ENCODE peak calls at places on chromosomes 6 and 20, in ten cellular contexts. One of them, this sample, is unnamed. For H3K4me1, the result is how much of the 10 kb centered on the place peaks cover.

GRCh38 chr6:82870582-82871172 is 195.0 kb downstream of the UBE3D start:
- DNase-seq in IMR-90: no peak
- DNase-seq in pancreas: no peak
- DNase-seq in PC-3: peak
- DNase-seq in heart right ventricle: no peak
- DNase-seq in SJCRH30: no peak
- DNase-seq in lower lobe of right lung: no peak
- DNase-seq in GM23248: no peak
- DNase-seq in endothelial cell of umbilical vein: no peak
- DNase-seq in PC-9: no peak
- DNase-seq in this sample: no peak

GRCh38 chr6:161394437-161394836 is 120.6 kb upstream of the AGPAT4 start:
- DNase-seq in IMR-90: no peak
- DNase-seq in pancreas: no peak
- DNase-seq in PC-3: no peak
- DNase-seq in heart right ventricle: no peak
- DNase-seq in SJCRH30: no peak
- DNase-seq in lower lobe of right lung: no peak
- DNase-seq in GM23248: no peak
- DNase-seq in endothelial cell of umbilical vein: no peak
- DNase-seq in PC-9: no peak
- DNase-seq in this sample: no peak

GRCh38 chr6:41462980-41463930 is 82.9 kb upstream of the FOXP4 start:
- DNase-seq in IMR-90: peak
- DNase-seq in pancreas: no peak
- DNase-seq in PC-3: peak
- DNase-seq in heart right ventricle: peak
- DNase-seq in SJCRH30: peak
- DNase-seq in lower lobe of right lung: peak
- DNase-seq in GM23248: peak
- DNase-seq in endothelial cell of umbilical vein: peak
- DNase-seq in PC-9: peak
- DNase-seq in this sample: peak

GRCh38 chr6:51429042-51429712 is 610.5 kb downstream of the TFAP2B start:
- DNase-seq in IMR-90: no peak
- DNase-seq in pancreas: no peak
- DNase-seq in PC-3: no peak
- DNase-seq in heart right ventricle: no peak
- DNase-seq in SJCRH30: no peak
- DNase-seq in lower lobe of right lung: no peak
- DNase-seq in GM23248: no peak
- DNase-seq in endothelial cell of umbilical vein: no peak
- DNase-seq in PC-9: no peak
- DNase-seq in this sample: no peak

GRCh38 chr6:57040011-57040410 is 6.5 kb upstream of the KIAA1586 start:
- DNase-seq in IMR-90: no peak
- DNase-seq in pancreas: no peak
- DNase-seq in PC-3: peak
- DNase-seq in heart right ventricle: no peak
- DNase-seq in SJCRH30: no peak
- DNase-seq in lower lobe of right lung: no peak
- DNase-seq in GM23248: peak
- DNase-seq in endothelial cell of umbilical vein: no peak
- DNase-seq in PC-9: no peak
- DNase-seq in this sample: no peak

GRCh38 chr6:169648617-169649016 is 53.2 kb downstream of the WDR27 start:
- DNase-seq in IMR-90: no peak
- DNase-seq in pancreas: no peak
- DNase-seq in PC-3: no peak
- DNase-seq in heart right ventricle: no peak
- DNase-seq in SJCRH30: no peak
- DNase-seq in lower lobe of right lung: peak
- DNase-seq in GM23248: no peak
- DNase-seq in endothelial cell of umbilical vein: no peak
- DNase-seq in PC-9: no peak
- DNase-seq in this sample: no peak

GRCh38 chr6:160500639-160501038 is 152.5 kb downstream of the SLC22A3 start:
- DNase-seq in IMR-90: no peak
- DNase-seq in pancreas: no peak
- DNase-seq in PC-3: no peak
- DNase-seq in heart right ventricle: no peak
- DNase-seq in SJCRH30: no peak
- DNase-seq in lower lobe of right lung: no peak
- DNase-seq in GM23248: no peak
- DNase-seq in endothelial cell of umbilical vein: no peak
- DNase-seq in PC-9: no peak
- DNase-seq in this sample: no peak

GRCh38 chr6:147201885-147202515 is 2.2 kb upstream of the STXBP5 start:
- DNase-seq in IMR-90: peak
- DNase-seq in pancreas: no peak
- DNase-seq in PC-3: no peak
- DNase-seq in heart right ventricle: no peak
- DNase-seq in SJCRH30: peak
- DNase-seq in lower lobe of right lung: no peak
- DNase-seq in GM23248: peak
- DNase-seq in endothelial cell of umbilical vein: no peak
- DNase-seq in PC-9: peak
- DNase-seq in this sample: peak

GRCh38 chr6:150549577-150550184 is 50.0 kb upstream of the PLEKHG1 start:
- DNase-seq in IMR-90: no peak
- DNase-seq in pancreas: no peak
- DNase-seq in PC-3: peak
- DNase-seq in heart right ventricle: no peak
- DNase-seq in SJCRH30: peak
- DNase-seq in lower lobe of right lung: no peak
- DNase-seq in GM23248: no peak
- DNase-seq in endothelial cell of umbilical vein: no peak
- DNase-seq in PC-9: peak
- DNase-seq in this sample: no peak

GRCh38 chr6:168871535-168872106 is 382.0 kb downstream of the THBS2 start:
- DNase-seq in IMR-90: no peak
- DNase-seq in pancreas: no peak
- DNase-seq in PC-3: no peak
- DNase-seq in heart right ventricle: no peak
- DNase-seq in SJCRH30: no peak
- DNase-seq in lower lobe of right lung: no peak
- DNase-seq in GM23248: no peak
- DNase-seq in endothelial cell of umbilical vein: no peak
- DNase-seq in PC-9: no peak
- DNase-seq in this sample: no peak

GRCh38 chr6:30690403-30691207 is at the start of gene NRM:
- DNase-seq in IMR-90: peak
- DNase-seq in pancreas: peak
- DNase-seq in PC-3: peak
- DNase-seq in heart right ventricle: peak
- DNase-seq in SJCRH30: peak
- DNase-seq in lower lobe of right lung: peak
- DNase-seq in GM23248: peak
- DNase-seq in endothelial cell of umbilical vein: peak
- DNase-seq in PC-9: peak
- DNase-seq in this sample: peak

GRCh38 chr20:19921349-19921793 is 95.8 kb upstream of the NAA20 start:
- DNase-seq in IMR-90: no peak
- DNase-seq in pancreas: no peak
- DNase-seq in PC-3: no peak
- DNase-seq in heart right ventricle: peak
- DNase-seq in SJCRH30: no peak
- DNase-seq in lower lobe of right lung: no peak
- DNase-seq in GM23248: peak
- DNase-seq in endothelial cell of umbilical vein: no peak
- DNase-seq in PC-9: no peak
- DNase-seq in this sample: no peak

GRCh38 chr20:39910536-39910935 is 778.5 kb downstream of the MAFB start:
- DNase-seq in IMR-90: no peak
- DNase-seq in pancreas: no peak
- DNase-seq in PC-3: no peak
- DNase-seq in heart right ventricle: peak
- DNase-seq in SJCRH30: peak
- DNase-seq in lower lobe of right lung: peak
- DNase-seq in GM23248: no peak
- DNase-seq in endothelial cell of umbilical vein: no peak
- DNase-seq in PC-9: no peak
- DNase-seq in this sample: no peak

GRCh38 chr6:25889877-25890853 is 16.1 kb upstream of the SLC17A3 start:
- DNase-seq in IMR-90: peak
- DNase-seq in pancreas: no peak
- DNase-seq in PC-3: peak
- DNase-seq in heart right ventricle: peak
- DNase-seq in SJCRH30: peak
- DNase-seq in lower lobe of right lung: no peak
- DNase-seq in GM23248: peak
- DNase-seq in endothelial cell of umbilical vein: peak
- DNase-seq in PC-9: peak
- DNase-seq in this sample: no peak

GRCh38 chr6:149384464-149384863 is 15.6 kb upstream of the SUMO4 start:
- DNase-seq in IMR-90: no peak
- DNase-seq in pancreas: no peak
- DNase-seq in PC-3: no peak
- DNase-seq in heart right ventricle: no peak
- DNase-seq in SJCRH30: no peak
- DNase-seq in lower lobe of right lung: no peak
- DNase-seq in GM23248: no peak
- DNase-seq in endothelial cell of umbilical vein: no peak
- DNase-seq in PC-9: no peak
- DNase-seq in this sample: no peak
- H3K4me1 ChIP-seq in IMR-90: under half
- H3K4me1 ChIP-seq in pancreas: under half
- H3K4me1 ChIP-seq in PC-3: under half
- H3K4me1 ChIP-seq in heart right ventricle: under half
- H3K4me1 ChIP-seq in SJCRH30: under half
- H3K4me1 ChIP-seq in lower lobe of right lung: under half
- H3K4me1 ChIP-seq in GM23248: under half
- H3K4me1 ChIP-seq in endothelial cell of umbilical vein: under half
- H3K4me1 ChIP-seq in PC-9: under half
- H3K4me1 ChIP-seq in this sample: under half

DNA sequence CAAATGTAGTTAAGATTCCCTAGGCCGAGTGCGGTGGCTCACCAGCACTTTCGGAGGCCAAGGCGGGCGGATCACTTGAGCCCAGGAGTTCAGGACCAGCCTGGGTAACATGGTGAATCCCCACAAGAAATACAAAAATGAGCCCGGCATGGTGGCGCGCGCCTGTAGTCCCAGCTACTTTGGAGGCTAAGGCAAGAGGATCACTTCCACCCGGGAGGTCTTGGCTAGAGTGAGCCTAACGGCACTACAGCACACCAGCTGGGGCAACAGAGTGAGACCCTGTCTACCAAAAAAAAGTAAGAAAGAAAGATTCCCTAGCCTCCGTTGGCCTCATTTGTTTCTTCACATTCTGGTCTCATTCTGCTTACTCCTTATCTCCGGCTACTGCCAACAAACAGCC is 1.2 kb downstream of the ESF1 start:
- DNase-seq in IMR-90: no peak
- DNase-seq in pancreas: no peak
- DNase-seq in PC-3: no peak
- DNase-seq in heart right ventricle: no peak
- DNase-seq in SJCRH30: no peak
- DNase-seq in lower lobe of right lung: peak
- DNase-seq in GM23248: no peak
- DNase-seq in endothelial cell of umbilical vein: no peak
- DNase-seq in PC-9: no peak
- DNase-seq in this sample: no peak
- H3K4me3 ChIP-seq in IMR-90: no peak
- H3K4me3 ChIP-seq in pancreas: peak
- H3K4me3 ChIP-seq in PC-3: peak
- H3K4me3 ChIP-seq in heart right ventricle: no peak
- H3K4me3 ChIP-seq in SJCRH30: peak
- H3K4me3 ChIP-seq in lower lobe of right lung: peak
- H3K4me3 ChIP-seq in GM23248: peak
- H3K4me3 ChIP-seq in endothelial cell of umbilical vein: peak
- H3K4me3 ChIP-seq in PC-9: peak
- H3K4me3 ChIP-seq in this sample: no peak

GRCh38 chr6:44260451-44261297 is 3.3 kb upstream of the SLC35B2 start:
- DNase-seq in IMR-90: no peak
- DNase-seq in pancreas: no peak
- DNase-seq in PC-3: no peak
- DNase-seq in heart right ventricle: no peak
- DNase-seq in SJCRH30: no peak
- DNase-seq in lower lobe of right lung: no peak
- DNase-seq in GM23248: no peak
- DNase-seq in endothelial cell of umbilical vein: no peak
- DNase-seq in PC-9: no peak
- DNase-seq in this sample: no peak

GRCh38 chr6:44262467-44263356 is 2.6 kb downstream of the NFKBIE start:
- DNase-seq in IMR-90: no peak
- DNase-seq in pancreas: no peak
- DNase-seq in PC-3: no peak
- DNase-seq in heart right ventricle: no peak
- DNase-seq in SJCRH30: no peak
- DNase-seq in lower lobe of right lung: no peak
- DNase-seq in GM23248: no peak
- DNase-seq in endothelial cell of umbilical vein: no peak
- DNase-seq in PC-9: no peak
- DNase-seq in this sample: no peak

GRCh38 chr6:44263357-44264100 is 1.8 kb downstream of the NFKBIE start:
- DNase-seq in IMR-90: peak
- DNase-seq in pancreas: no peak
- DNase-seq in PC-3: no peak
- DNase-seq in heart right ventricle: no peak
- DNase-seq in SJCRH30: no peak
- DNase-seq in lower lobe of right lung: no peak
- DNase-seq in GM23248: no peak
- DNase-seq in endothelial cell of umbilical vein: peak
- DNase-seq in PC-9: peak
- DNase-seq in this sample: no peak

GRCh38 chr6:44260011-44260410 is 2.7 kb upstream of the SLC35B2 start:
- DNase-seq in IMR-90: no peak
- DNase-seq in pancreas: no peak
- DNase-seq in PC-3: no peak
- DNase-seq in heart right ventricle: no peak
- DNase-seq in SJCRH30: no peak
- DNase-seq in lower lobe of right lung: no peak
- DNase-seq in GM23248: no peak
- DNase-seq in endothelial cell of umbilical vein: no peak
- DNase-seq in PC-9: peak
- DNase-seq in this sample: no peak

DNA sequence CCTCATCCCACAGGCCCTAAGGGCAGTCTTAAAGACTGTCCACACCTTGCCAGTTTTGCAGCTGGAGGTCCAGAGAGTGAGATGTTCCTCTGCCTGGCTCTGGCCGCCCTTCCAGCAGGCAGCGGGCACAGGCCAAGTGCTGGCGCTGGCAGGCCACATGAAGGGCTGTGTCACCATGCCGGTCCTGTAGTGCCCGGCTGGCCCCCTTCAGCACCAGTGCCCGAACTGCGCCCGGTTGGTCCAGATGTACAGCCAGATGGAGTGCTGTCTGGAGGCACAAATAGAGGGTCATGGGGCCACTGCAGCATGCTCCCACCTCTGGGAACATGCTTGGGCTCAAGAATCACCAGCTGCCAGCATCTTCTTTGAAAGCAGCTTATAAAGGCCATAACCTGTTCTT is 3.8 kb downstream of the NFKBIE start:
- DNase-seq in IMR-90: no peak
- DNase-seq in pancreas: no peak
- DNase-seq in PC-3: no peak
- DNase-seq in heart right ventricle: no peak
- DNase-seq in SJCRH30: no peak
- DNase-seq in lower lobe of right lung: no peak
- DNase-seq in GM23248: no peak
- DNase-seq in endothelial cell of umbilical vein: no peak
- DNase-seq in PC-9: peak
- DNase-seq in this sample: no peak
- H3K4me1 ChIP-seq in IMR-90: under half
- H3K4me1 ChIP-seq in pancreas: under half
- H3K4me1 ChIP-seq in PC-3: under half
- H3K4me1 ChIP-seq in heart right ventricle: half or more
- H3K4me1 ChIP-seq in SJCRH30: under half
- H3K4me1 ChIP-seq in lower lobe of right lung: under half
- H3K4me1 ChIP-seq in GM23248: under half
- H3K4me1 ChIP-seq in endothelial cell of umbilical vein: under half
- H3K4me1 ChIP-seq in PC-9: under half
- H3K4me1 ChIP-seq in this sample: under half

GRCh38 chr6:134172020-134172766 is 119.8 kb upstream of the SLC2A12 start:
- DNase-seq in IMR-90: peak
- DNase-seq in pancreas: no peak
- DNase-seq in PC-3: no peak
- DNase-seq in heart right ventricle: no peak
- DNase-seq in SJCRH30: no peak
- DNase-seq in lower lobe of right lung: no peak
- DNase-seq in GM23248: peak
- DNase-seq in endothelial cell of umbilical vein: no peak
- DNase-seq in PC-9: peak
- DNase-seq in this sample: no peak
- H3K4me3 ChIP-seq in IMR-90: peak
- H3K4me3 ChIP-seq in pancreas: peak
- H3K4me3 ChIP-seq in PC-3: no peak
- H3K4me3 ChIP-seq in heart right ventricle: peak
- H3K4me3 ChIP-seq in SJCRH30: no peak
- H3K4me3 ChIP-seq in lower lobe of right lung: peak
- H3K4me3 ChIP-seq in GM23248: peak
- H3K4me3 ChIP-seq in endothelial cell of umbilical vein: peak
- H3K4me3 ChIP-seq in PC-9: no peak
- H3K4me3 ChIP-seq in this sample: no peak

This sample was measured in mucosa of descending colon.